ENCODE peak calls at places on chromosomes 12 and 14, in six cellular contexts. J, A, R, X, C and N are unnamed samples.

GRCh38 chr14:95901014-95901413 is 24.4 kb downstream of the TUNAR start:
- DNase-seq in J (no peak), A (no peak), R (no peak), X (no peak), C (no peak), N (no peak)

GRCh38 chr12:71440393-71441349 is 1.1 kb downstream of the LGR5 start:
- DNase-seq in J (peak), A (peak), R (peak), X (no peak), C (no peak), N (no peak)

GRCh38 chr12:72191761-72192160 is 80.4 kb upstream of the TRHDE start:
- DNase-seq in J (no peak), A (no peak), R (no peak), X (no peak), C (no peak), N (no peak)

GRCh38 chr12:131872154-131873046 is 22.0 kb upstream of the ULK1 start:
- DNase-seq in J (no peak), A (no peak), R (no peak), X (no peak), C (no peak), N (no peak)

GRCh38 chr14:53462931-53463778 is 310.0 kb upstream of the DDHD1 start:
- DNase-seq in J (peak), A (no peak), R (peak), X (no peak), C (no peak), N (no peak)

GRCh38 chr12:75913502-75914110 is 118.0 kb downstream of the PHLDA1 start:
- DNase-seq in J (no peak), A (no peak), R (no peak), X (no peak), C (no peak), N (no peak)

GRCh38 chr12:78949532-78949931 is 85.0 kb downstream of the SYT1 start:
- DNase-seq in J (no peak), A (no peak), R (no peak), X (no peak), C (no peak), N (no peak)

GRCh38 chr14:22319526-22320352 is 269.3 kb downstream of the DAD1 start:
- DNase-seq in J (peak), A (peak), R (peak), X (no peak), C (peak), N (no peak)

GRCh38 chr12:30753761-30754382 is 879 bp downstream of the CAPRIN2 start:
- DNase-seq in J (no peak), A (no peak), R (peak), X (no peak), C (no peak), N (no peak)

GRCh38 chr12:52566847-52567291 is 6.8 kb downstream of the KRT74 start:
- DNase-seq in J (no peak), A (no peak), R (no peak), X (peak), C (no peak), N (no peak)
- TF ChIP-seq CREB1 in J (no peak), A (no peak), R (no peak), X (no peak), C (no peak), N (no peak)

DNA sequence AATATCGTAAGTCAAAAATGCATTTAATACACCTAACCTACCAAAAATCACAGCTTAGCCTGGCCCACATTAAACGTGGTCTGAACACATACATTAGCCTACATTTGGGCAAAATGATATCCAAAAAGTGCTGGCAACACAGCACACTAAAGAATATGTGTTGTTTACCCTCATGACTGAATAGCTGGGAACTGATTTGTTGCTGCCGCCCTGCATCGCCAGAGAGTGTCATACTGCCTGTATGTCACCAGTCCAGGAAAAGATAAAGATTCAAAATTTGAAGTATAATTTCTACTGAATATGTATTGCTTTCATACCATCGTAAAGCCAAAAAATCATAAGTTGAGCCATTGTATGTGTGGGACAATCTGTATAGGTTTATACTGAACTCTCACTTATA is 157.8 kb downstream of the NUBPL start:
- DNase-seq in J (no peak), A (no peak), R (no peak), X (no peak), C (no peak), N (no peak)
- TF ChIP-seq CREB1 in J (no peak), A (no peak), R (no peak), X (no peak), C (no peak), N (no peak)

GRCh38 chr14:104879983-104880565 is 15.0 kb downstream of the CEP170B start:
- DNase-seq in J (no peak), A (no peak), R (no peak), X (no peak), C (no peak), N (no peak)

GRCh38 chr14:104881369-104881979 is 16.4 kb downstream of the CEP170B start:
- DNase-seq in J (no peak), A (no peak), R (no peak), X (no peak), C (no peak), N (no peak)

GRCh38 chr14:104879201-104879982 is 14.3 kb downstream of the CEP170B start:
- DNase-seq in J (no peak), A (no peak), R (no peak), X (no peak), C (no peak), N (peak)

GRCh38 chr14:104882325-104882973 is 17.4 kb downstream of the CEP170B start:
- DNase-seq in J (no peak), A (peak), R (peak), X (peak), C (no peak), N (peak)

DNA sequence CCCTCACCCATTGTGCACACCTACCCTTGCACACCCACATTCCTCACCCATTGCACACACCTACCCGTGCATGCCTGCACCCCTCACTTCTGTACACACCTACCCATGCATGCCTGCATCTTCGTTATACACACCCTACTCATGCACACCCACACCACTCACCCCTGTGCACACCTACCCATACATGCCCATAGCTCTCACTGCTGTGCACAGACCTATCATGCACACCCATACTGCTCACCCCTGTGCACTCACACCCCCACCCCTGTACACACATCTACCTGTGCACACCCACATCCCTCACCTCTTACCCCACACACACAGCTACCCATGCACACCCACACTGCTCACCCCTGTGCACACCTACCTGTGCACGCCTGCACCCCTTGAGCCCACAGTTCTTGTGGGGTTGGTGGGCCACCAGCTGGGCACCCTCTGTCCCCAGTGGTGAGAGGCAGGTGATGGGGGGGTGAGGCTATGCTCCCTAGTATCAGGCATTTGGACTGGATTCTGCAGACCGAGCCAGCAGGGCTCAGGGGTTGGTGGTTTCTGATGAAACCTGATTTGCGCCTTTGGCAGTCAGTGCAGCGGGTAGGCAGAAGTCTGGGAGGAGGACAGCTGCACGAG is 15.6 kb downstream of the CEP170B start:
- DNase-seq in J (no peak), A (no peak), R (no peak), X (no peak), C (no peak), N (no peak)
- TF ChIP-seq CREB1 in J (no peak), A (no peak), R (no peak), X (no peak), C (no peak), N (no peak)

DNA sequence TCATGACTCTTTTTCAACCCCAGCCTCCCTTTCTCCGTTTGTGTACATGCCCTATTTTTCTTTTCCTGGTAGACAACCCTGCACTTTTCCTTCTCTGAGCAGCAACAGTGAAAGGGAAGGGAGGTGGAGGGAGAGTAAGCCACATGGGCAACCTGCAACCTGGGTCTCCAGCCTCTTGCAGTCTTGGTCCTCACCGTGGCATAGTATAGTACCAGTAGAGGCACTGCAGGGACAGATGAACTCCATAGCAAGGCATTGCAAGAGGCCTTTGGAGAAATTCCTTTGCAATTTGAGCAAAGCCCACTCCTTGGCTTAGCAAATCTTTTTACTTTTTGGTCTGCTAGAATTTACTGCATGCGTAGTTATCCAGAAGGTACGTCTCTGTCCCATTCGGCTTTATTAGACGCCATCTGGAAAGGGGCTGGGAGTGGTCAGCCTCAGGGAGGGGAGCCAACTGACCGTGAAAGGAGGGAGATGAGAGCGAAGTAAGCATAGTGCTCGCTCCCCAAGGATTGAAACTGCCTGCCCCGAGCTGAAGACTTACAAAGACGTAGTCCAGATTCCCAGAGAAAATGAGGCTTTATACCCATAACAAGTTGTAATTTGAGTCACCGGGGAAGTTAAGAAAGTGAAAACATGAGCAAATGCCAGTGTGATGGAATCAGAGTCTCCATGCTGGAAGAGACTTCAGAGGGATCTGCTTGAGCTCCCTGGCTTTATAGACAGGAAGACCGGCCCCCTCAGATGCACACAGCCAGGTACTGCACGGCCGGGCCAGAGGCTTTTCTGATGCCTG is 331.9 kb downstream of the CACNA1C start:
- DNase-seq in J (no peak), A (no peak), R (no peak), X (no peak), C (no peak), N (no peak)
- TF ChIP-seq CREB1 in J (no peak), A (no peak), R (no peak), X (no peak), C (no peak), N (no peak)

GRCh38 chr12:112838731-112839130 is 47.2 kb downstream of the RPH3A start:
- DNase-seq in J (no peak), A (no peak), R (no peak), X (no peak), C (no peak), N (no peak)

GRCh38 chr12:112837629-112838191 is 46.2 kb downstream of the RPH3A start:
- DNase-seq in J (peak), A (no peak), R (no peak), X (no peak), C (no peak), N (no peak)

GRCh38 chr12:112833939-112834338 is 42.4 kb downstream of the RPH3A start:
- DNase-seq in J (no peak), A (no peak), R (no peak), X (no peak), C (no peak), N (no peak)

GRCh38 chr12:112839386-112839972 is 47.9 kb downstream of the RPH3A start:
- DNase-seq in J (peak), A (no peak), R (peak), X (no peak), C (no peak), N (no peak)

DNA sequence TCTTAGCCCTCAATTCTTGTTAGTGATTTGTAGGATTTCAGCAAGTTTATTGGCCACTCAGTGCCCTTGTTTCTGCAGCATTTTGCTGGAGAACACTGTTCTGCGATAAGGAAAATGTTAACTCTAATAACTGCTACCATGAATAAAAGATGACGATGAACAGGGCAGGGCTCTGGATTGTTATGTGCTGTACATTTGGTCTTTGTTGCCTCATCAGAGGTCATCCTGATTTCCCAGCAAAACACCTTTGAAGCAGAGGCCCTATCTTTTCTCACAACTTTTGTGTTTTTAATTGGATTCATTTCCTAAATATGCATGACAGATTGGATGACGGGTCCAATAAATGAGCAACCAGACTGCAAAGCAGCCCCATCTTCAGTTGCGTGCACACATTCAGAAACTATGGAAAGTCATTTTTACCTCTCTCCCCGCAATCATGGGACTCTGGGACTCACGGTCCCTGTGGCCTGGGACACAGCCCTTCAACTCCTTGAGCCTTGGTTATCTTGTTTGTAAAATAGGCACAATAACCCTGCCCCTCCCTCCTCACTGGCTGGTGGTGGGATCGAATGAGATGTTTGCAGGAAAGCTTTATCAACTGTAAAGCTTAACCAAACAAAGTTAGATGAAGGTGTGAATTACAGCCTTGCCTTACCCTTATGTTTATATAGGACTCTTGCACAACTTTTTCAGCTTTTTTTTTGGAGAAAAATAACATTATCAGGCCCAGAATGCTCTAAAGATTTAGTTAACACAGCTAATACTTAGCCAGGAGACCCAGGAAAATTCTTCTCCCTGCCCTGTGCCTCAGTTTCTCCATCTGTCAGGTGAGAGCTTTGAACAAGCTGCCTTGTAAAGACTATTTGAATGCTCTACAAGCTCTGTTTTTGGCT is 45.4 kb downstream of the RPH3A start:
- DNase-seq in J (no peak), A (no peak), R (no peak), X (no peak), C (no peak), N (no peak)
- TF ChIP-seq CREB1 in J (no peak), A (no peak), R (no peak), X (no peak), C (no peak), N (no peak)

GRCh38 chr14:76101384-76101783 is 50.3 kb upstream of the GPATCH2L start:
- DNase-seq in J (no peak), A (no peak), R (no peak), X (no peak), C (no peak), N (no peak)

GRCh38 chr14:76098916-76099675 is 52.6 kb upstream of the GPATCH2L start:
- DNase-seq in J (no peak), A (no peak), R (no peak), X (no peak), C (no peak), N (no peak)

GRCh38 chr14:76091036-76091435 is 60.7 kb upstream of the GPATCH2L start:
- DNase-seq in J (peak), A (no peak), R (no peak), X (peak), C (no peak), N (no peak)

GRCh38 chr14:76098047-76098446 is 53.7 kb upstream of the GPATCH2L start:
- DNase-seq in J (no peak), A (no peak), R (no peak), X (no peak), C (no peak), N (no peak)

DNA sequence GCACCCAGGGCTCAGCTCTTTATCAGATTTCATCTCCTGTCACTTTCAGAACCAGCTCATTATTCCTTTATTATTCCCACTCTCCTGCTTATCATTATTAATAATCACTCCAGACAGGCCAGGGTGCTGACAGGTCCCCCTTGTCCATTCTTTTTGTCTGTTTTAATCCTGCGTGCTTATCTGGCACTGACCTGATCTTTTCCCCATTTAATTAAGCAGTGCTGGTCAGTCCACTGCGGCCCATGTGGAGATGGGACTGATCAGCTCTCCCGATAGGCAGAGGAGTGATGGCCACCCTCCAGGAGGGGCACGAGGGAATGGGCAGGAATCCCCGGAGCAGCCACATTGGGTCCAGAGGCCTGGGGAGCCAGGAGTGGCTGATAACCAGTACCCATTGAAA is 55.5 kb upstream of the GPATCH2L start:
- DNase-seq in J (no peak), A (no peak), R (no peak), X (no peak), C (no peak), N (no peak)
- TF ChIP-seq CREB1 in J (no peak), A (no peak), R (no peak), X (no peak), C (no peak), N (no peak)